ENCODE peak calls at places on chromosomes 1 and 21, in five cellular contexts. V is astrocyte of the cerebellum, E is endothelial cell, S is body of pancreas, I is brain microvascular endothelial cell. U is an unnamed sample.

GRCh38 chr1:30413111-30413440 is 310.3 kb downstream of the MATN1 start:
- DNase-seq in V (no peak), E (no peak), S (no peak), I (no peak), U (no peak)

GRCh38 chr1:80194221-80194620 is 1187.7 kb upstream of the ADGRL4 start:
- DNase-seq in V (no peak), E (no peak), S (no peak), I (no peak), U (no peak)

GRCh38 chr1:1091344-1092148 is 17.4 kb upstream of the RNF223 start:
- DNase-seq in V (no peak), E (no peak), S (peak), I (no peak), U (no peak)

GRCh38 chr1:226002667-226003501 is 3.7 kb upstream of the SDE2 start:
- DNase-seq in V (no peak), E (peak), S (peak), I (peak), U (peak)

GRCh38 chr1:8754993-8755392 is 62.4 kb downstream of the RERE start:
- DNase-seq in V (peak), E (no peak), S (no peak), I (no peak), U (no peak)

GRCh38 chr1:17919525-17920439 is 164.6 kb downstream of the ACTL8 start:
- DNase-seq in V (peak), E (peak), S (no peak), I (peak), U (no peak)

GRCh38 chr1:2555634-2556276 is 416 bp upstream of the TNFRSF14 start:
- DNase-seq in V (no peak), E (no peak), S (peak), I (no peak), U (no peak)

GRCh38 chr1:209416009-209416408 is 167.5 kb upstream of the CAMK1G start:
- DNase-seq in V (no peak), E (no peak), S (no peak), I (no peak), U (no peak)

GRCh38 chr1:12502300-12503109 is 115.5 kb downstream of the DHRS3 start:
- DNase-seq in V (no peak), E (no peak), S (no peak), I (no peak), U (no peak)

GRCh38 chr1:38489844-38490270 is 369.7 kb downstream of the RRAGC start:
- DNase-seq in V (no peak), E (peak), S (peak), I (no peak), U (peak)

GRCh38 chr1:32386993-32387392 is 7.2 kb downstream of the BSDC1 start:
- DNase-seq in V (no peak), E (no peak), S (no peak), I (no peak), U (no peak)

GRCh38 chr1:160481979-160482596 is 41.0 kb downstream of the SLAMF6 start:
- DNase-seq in V (no peak), E (no peak), S (no peak), I (no peak), U (no peak)

GRCh38 chr1:207863893-207864535 is 46.9 kb downstream of the CD34 start:
- DNase-seq in V (no peak), E (no peak), S (no peak), I (no peak), U (no peak)

GRCh38 chr1:243916160-243916559 is 66.1 kb upstream of the AKT3 start:
- DNase-seq in V (no peak), E (no peak), S (no peak), I (no peak), U (no peak)

GRCh38 chr1:26879793-26880192 is 10.3 kb downstream of the GPN2 start:
- DNase-seq in V (no peak), E (no peak), S (no peak), I (no peak), U (no peak)

GRCh38 chr1:29379438-29380073 is 143.2 kb downstream of the PTPRU start:
- DNase-seq in V (no peak), E (no peak), S (no peak), I (peak), U (no peak)

GRCh38 chr1:203306089-203306969 is 1.0 kb downstream of the BTG2 start:
- DNase-seq in V (peak), E (no peak), S (peak), I (peak), U (no peak)

GRCh38 chr1:109266965-109267364 is 16.0 kb downstream of the PSRC1 start:
- DNase-seq in V (peak), E (no peak), S (no peak), I (peak), U (no peak)

GRCh38 chr1:2088434-2088833 is 38.2 kb downstream of the PRKCZ start:
- DNase-seq in V (no peak), E (no peak), S (no peak), I (peak), U (no peak)

GRCh38 chr1:25922064-25922632 is 15.9 kb upstream of the STMN1 start:
- DNase-seq in V (no peak), E (no peak), S (no peak), I (no peak), U (no peak)

GRCh38 chr1:26999440-26999987 is 6.0 kb downstream of the TRNP1 start:
- DNase-seq in V (peak), E (peak), S (peak), I (peak), U (peak)

GRCh38 chr1:155009221-155009711 is 6.7 kb downstream of the ZBTB7B start:
- DNase-seq in V (no peak), E (no peak), S (no peak), I (no peak), U (no peak)

GRCh38 chr1:36881071-36881405 is 153.3 kb downstream of the GRIK3 start:
- DNase-seq in V (no peak), E (no peak), S (no peak), I (no peak), U (no peak)

GRCh38 chr1:235919127-235919796 is 52.6 kb upstream of the LYST start:
- DNase-seq in V (no peak), E (no peak), S (no peak), I (no peak), U (no peak)

GRCh38 chr1:156104065-156104810 is 10.3 kb upstream of the LMNA start:
- DNase-seq in V (no peak), E (peak), S (peak), I (peak), U (no peak)

GRCh38 chr1:153678519-153679336 is at the start of gene NPR1:
- DNase-seq in V (no peak), E (peak), S (peak), I (no peak), U (peak)

GRCh38 chr1:67880056-67880601 is 46.9 kb upstream of the GNG12 start:
- DNase-seq in V (peak), E (no peak), S (peak), I (peak), U (no peak)

GRCh38 chr1:101379939-101380338 is 143.1 kb downstream of the S1PR1 start:
- DNase-seq in V (no peak), E (no peak), S (no peak), I (no peak), U (no peak)

GRCh38 chr1:209556159-209556690 is 27.3 kb upstream of the CAMK1G start:
- DNase-seq in V (no peak), E (no peak), S (no peak), I (no peak), U (no peak)

GRCh38 chr1:98210064-98210463 is 289.2 kb upstream of the DPYD start:
- DNase-seq in V (peak), E (no peak), S (no peak), I (peak), U (no peak)

GRCh38 chr21:45511007-45511406 is 31.2 kb downstream of the SLC19A1 start:
- DNase-seq in V (no peak), E (no peak), S (no peak), I (no peak), U (peak)

GRCh38 chr21:45508607-45509565 is 33.4 kb downstream of the SLC19A1 start:
- DNase-seq in V (no peak), E (no peak), S (peak), I (no peak), U (peak)

GRCh38 chr21:45510466-45510955 is 31.7 kb downstream of the SLC19A1 start:
- DNase-seq in V (no peak), E (no peak), S (no peak), I (no peak), U (no peak)

GRCh38 chr21:45507888-45508508 is 34.2 kb downstream of the SLC19A1 start:
- DNase-seq in V (no peak), E (no peak), S (peak), I (no peak), U (peak)

DNA sequence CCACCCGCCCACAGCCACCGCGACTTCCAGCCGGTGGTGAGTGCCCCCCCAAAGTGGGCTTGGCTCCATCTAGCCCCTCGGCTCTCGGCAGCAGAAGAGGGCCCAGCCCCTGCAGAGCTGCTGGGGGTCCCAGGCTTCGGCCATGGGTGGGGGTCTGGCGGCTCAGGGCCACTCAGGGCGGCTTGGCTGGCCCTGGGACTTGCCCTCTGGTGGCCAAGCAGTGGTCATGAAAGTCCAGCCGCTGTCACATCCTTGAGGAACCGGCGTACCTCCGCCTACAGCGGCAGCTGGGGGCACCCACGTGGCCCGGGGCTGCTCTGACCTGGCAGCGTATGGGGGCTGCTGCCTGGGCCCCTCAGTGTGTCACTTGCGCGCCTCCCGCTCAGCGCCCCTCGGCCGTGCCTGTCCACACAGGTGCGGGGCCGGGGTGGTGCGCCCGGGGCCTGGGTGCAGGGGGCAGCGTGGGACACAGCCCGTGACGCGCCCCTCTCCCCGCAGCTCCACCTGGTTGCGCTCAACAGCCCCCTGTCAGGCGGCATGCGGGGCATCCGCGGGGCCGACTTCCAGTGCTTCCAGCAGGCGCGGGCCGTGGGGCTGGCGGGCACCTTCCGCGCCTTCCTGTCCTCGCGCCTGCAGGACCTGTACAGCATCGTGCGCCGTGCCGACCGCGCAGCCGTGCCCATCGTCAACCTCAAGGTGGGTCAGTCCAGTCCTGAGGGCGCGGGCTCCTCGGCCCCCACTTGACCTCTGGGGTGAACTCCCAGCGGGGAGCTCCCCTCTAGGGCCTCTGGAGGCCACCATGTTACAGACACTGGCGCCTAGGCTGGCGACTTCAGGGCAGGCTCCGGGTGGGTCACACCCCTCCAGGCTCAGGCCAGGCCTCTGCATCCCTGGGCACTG is 32.4 kb downstream of the SLC19A1 start:
- DNase-seq in V (no peak), E (no peak), S (no peak), I (no peak), U (peak)
- TF ChIP-seq CTCF in V (no peak), E (peak), S (no peak), I (peak), U (peak)

GRCh38 chr1:34884961-34885360 is 25.4 kb upstream of the SMIM12 start:
- DNase-seq in V (no peak), E (no peak), S (no peak), I (no peak), U (peak)
- TF ChIP-seq CTCF in V (no peak), E (peak), S (no peak), I (peak), U (no peak)

GRCh38 chr1:181737056-181737455 is 253.7 kb downstream of the CACNA1E start:
- DNase-seq in V (no peak), E (no peak), S (no peak), I (no peak), U (no peak)
- TF ChIP-seq CTCF in V (no peak), E (no peak), S (no peak), I (no peak), U (no peak)

GRCh38 chr1:55584521-55585401 is 369.6 kb upstream of the USP24 start:
- DNase-seq in V (peak), E (no peak), S (no peak), I (no peak), U (no peak)
- TF ChIP-seq CTCF in V (peak), E (no peak), S (no peak), I (peak), U (no peak)

GRCh38 chr1:95916616-95917015 is 682.6 kb downstream of the RWDD3 start:
- DNase-seq in V (no peak), E (no peak), S (no peak), I (no peak), U (no peak)
- TF ChIP-seq CTCF in V (peak), E (no peak), S (no peak), I (peak), U (no peak)

GRCh38 chr1:169110691-169111447 is 4.4 kb downstream of the ATP1B1 start:
- DNase-seq in V (no peak), E (no peak), S (no peak), I (peak), U (no peak)

GRCh38 chr1:169110265-169110664 is 3.8 kb downstream of the ATP1B1 start:
- DNase-seq in V (no peak), E (no peak), S (no peak), I (no peak), U (no peak)

GRCh38 chr1:169112241-169112640 is 5.8 kb downstream of the ATP1B1 start:
- DNase-seq in V (no peak), E (no peak), S (peak), I (no peak), U (no peak)

GRCh38 chr1:169109561-169110134 is 3.2 kb downstream of the ATP1B1 start:
- DNase-seq in V (peak), E (no peak), S (peak), I (peak), U (peak)

GRCh38 chr1:169111472-169111871 is 5.0 kb downstream of the ATP1B1 start:
- DNase-seq in V (no peak), E (no peak), S (no peak), I (no peak), U (no peak)
- TF ChIP-seq CTCF in V (peak), E (no peak), S (no peak), I (no peak), U (no peak)

GRCh38 chr1:151175910-151176309 is at the start of gene TMOD4:
- DNase-seq in V (no peak), E (no peak), S (no peak), I (peak), U (no peak)
- TF ChIP-seq CTCF in V (peak), E (peak), S (peak), I (peak), U (peak)

DNA sequence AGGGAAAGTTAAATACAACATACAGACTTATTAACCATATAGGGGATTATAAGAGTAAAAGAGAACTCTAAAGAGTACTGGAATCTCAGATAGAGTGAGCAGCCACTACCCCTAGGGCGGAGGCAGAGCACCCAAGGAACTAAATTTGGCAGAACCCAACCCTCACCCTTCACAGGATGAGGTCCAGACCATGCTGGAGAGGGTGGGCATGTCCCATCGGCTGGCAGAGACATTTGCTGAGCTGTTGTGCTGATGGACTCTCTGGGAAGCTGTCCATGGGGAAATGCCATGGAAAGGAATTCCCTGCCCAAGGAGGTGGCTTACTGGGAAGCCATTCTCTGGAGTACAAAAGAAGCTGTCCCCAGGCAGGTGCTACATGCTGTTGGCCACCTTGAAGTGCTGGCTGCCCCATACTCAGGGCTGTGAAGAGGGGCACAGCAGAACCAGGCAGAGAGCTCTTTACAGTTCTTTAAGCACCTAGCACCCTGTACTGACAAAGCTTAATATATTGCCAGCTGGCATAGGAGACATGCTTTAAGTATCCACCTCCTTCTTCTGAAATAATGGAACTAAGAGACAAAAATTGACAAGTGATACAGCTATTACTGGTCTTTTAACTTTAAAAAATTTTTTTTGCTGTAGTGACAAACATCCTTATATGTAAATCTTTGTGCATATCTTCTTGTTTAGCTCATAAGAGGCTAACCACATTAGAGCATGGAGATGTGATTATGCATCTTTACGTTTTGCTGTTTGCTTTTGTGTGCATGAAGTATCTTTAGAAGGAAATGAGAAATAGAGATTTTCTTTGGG is 29.6 kb downstream of the TSNAX start:
- DNase-seq in V (peak), E (no peak), S (no peak), I (no peak), U (no peak)
- TF ChIP-seq CTCF in V (no peak), E (no peak), S (no peak), I (no peak), U (no peak)

GRCh38 chr21:37460196-37460595 is 93.6 kb downstream of the DYRK1A start:
- DNase-seq in V (no peak), E (peak), S (no peak), I (no peak), U (peak)
- TF ChIP-seq CTCF in V (peak), E (no peak), S (no peak), I (peak), U (no peak)

DNA sequence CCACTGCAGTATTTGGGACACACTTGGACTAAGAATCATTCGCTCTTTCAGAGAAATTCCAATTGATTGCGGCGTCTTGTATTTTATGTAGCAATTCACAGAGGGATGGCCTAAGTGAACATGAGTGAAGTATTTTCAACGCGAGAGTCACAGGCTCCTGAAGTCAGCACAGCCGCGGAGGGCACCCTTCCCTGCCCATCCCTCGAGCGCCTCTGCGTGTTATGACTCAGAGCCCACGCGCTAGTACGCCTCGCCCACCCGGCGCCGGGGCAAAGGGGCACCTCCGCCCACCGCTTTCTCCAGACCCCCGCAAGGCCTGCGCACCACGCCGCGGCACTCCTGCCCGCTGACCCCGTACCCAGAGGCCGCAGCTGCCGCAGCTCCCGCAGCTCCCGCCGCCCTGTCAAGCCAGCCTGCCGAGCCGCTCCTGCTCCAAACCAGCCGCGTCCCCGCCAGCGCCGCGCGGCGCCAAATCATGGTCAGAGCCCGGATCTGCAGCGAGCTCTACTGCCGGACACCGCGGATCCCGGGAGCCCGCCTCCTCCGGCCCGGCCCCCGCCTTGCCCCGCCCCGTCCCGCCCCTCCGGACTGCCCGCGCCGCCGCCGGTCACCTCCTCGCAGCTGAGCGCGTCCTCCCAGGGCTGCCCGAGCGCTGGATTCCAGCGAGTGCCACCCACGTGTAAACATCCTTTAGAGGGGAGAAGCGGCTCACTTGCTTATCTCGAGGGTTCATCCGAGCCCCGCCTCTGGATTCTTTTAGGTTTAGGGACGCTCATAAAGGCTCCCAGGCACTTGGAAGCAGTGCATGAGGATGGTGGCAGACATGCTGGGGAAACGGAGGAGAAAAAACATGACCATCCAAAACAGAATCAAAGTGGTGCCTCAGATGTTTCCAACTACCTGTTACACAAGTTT is at the start of gene GLRX2:
- DNase-seq in V (peak), E (peak), S (peak), I (peak), U (peak)
- TF ChIP-seq CTCF in V (no peak), E (no peak), S (peak), I (no peak), U (no peak)